ENCODE peak calls at places on chromosomes 5 and 9, in six cellular contexts. N is A549, E is transverse colon, I is uterus, Z is Peyer's patch, L is breast epithelium. G is an unnamed sample.

GRCh38 chr5:82620957-82621600 is 342.9 kb upstream of the RPS23 start:
- DNase-seq in N (no peak), E (no peak), I (no peak), Z (no peak), L (no peak), G (no peak)

GRCh38 chr9:87703636-87704276 is 22.2 kb upstream of the CTSL start:
- DNase-seq in N (peak; percentile 30), E (no peak), I (no peak), Z (no peak), L (no peak), G (no peak)

GRCh38 chr5:72402381-72402890 is 82.3 kb downstream of the PTCD2 start:
- DNase-seq in N (peak; percentile 69), E (no peak), I (no peak), Z (no peak), L (no peak), G (no peak)

GRCh38 chr5:86786955-86787354 is 169.2 kb downstream of the COX7C start:
- DNase-seq in N (no peak), E (no peak), I (no peak), Z (no peak), L (no peak), G (no peak)

GRCh38 chr9:96859461-96860198 is 5.3 kb upstream of the ZNF782 start:
- DNase-seq in N (no peak), E (no peak), I (no peak), Z (no peak), L (no peak), G (no peak)

GRCh38 chr5:150488519-150489357 is 19.2 kb upstream of the NDST1 start:
- DNase-seq in N (no peak), E (peak; percentile 49), I (peak; percentile 81), Z (peak; percentile 63), L (peak; percentile 74), G (no peak)

GRCh38 chr5:26388946-26389345 is 649.4 kb downstream of the CDH9 start:
- DNase-seq in N (no peak), E (no peak), I (no peak), Z (no peak), L (no peak), G (no peak)

GRCh38 chr5:124309241-124309977 is 437.0 kb downstream of the ZNF608 start:
- DNase-seq in N (no peak), E (no peak), I (no peak), Z (no peak), L (no peak), G (no peak)

GRCh38 chr5:74361406-74362358 is 278.8 kb downstream of the ENC1 start:
- DNase-seq in N (no peak), E (peak; percentile 30), I (no peak), Z (no peak), L (peak; percentile 64), G (no peak)

GRCh38 chr9:103397868-103398600 is 402.9 kb downstream of the CYLC2 start:
- DNase-seq in N (peak; percentile 66), E (peak; percentile 25), I (no peak), Z (no peak), L (no peak), G (no peak)

GRCh38 chr9:35226685-35227084 is 64.9 kb downstream of the UNC13B start:
- DNase-seq in N (no peak), E (no peak), I (no peak), Z (no peak), L (no peak), G (no peak)

GRCh38 chr5:160089549-160089948 is 29.7 kb downstream of the PWWP2A start:
- DNase-seq in N (no peak), E (no peak), I (no peak), Z (no peak), L (no peak), G (no peak)

GRCh38 chr5:137344723-137345322 is 154.3 kb downstream of the SPOCK1 start:
- DNase-seq in N (peak; percentile 60), E (peak; percentile 33), I (no peak), Z (no peak), L (no peak), G (no peak)

GRCh38 chr9:115022760-115023434 is 92.5 kb upstream of the TNFSF8 start:
- DNase-seq in N (no peak), E (no peak), I (no peak), Z (no peak), L (no peak), G (no peak)

GRCh38 chr9:126498331-126498730 is 115.4 kb upstream of the LMX1B start:
- DNase-seq in N (no peak), E (no peak), I (no peak), Z (no peak), L (no peak), G (no peak)

GRCh38 chr5:62506659-62507460 is 71.8 kb upstream of the LRRC70 start:
- DNase-seq in N (no peak), E (no peak), I (no peak), Z (no peak), L (no peak), G (no peak)

GRCh38 chr9:38335686-38336085 is 56.8 kb upstream of the ALDH1B1 start:
- DNase-seq in N (no peak), E (no peak), I (no peak), Z (no peak), L (no peak), G (no peak)

GRCh38 chr9:95268681-95269080 is 48.8 kb downstream of the FANCC start:
- DNase-seq in N (peak; percentile 63), E (no peak), I (no peak), Z (no peak), L (no peak), G (no peak)

GRCh38 chr9:16928179-16928945 is 57.9 kb upstream of the BNC2 start:
- DNase-seq in N (peak; percentile 11), E (no peak), I (no peak), Z (no peak), L (no peak), G (no peak)

GRCh38 chr9:35645736-35646582 is 4.8 kb downstream of the SIT1 start:
- DNase-seq in N (no peak), E (peak; percentile 65), I (peak; percentile 57), Z (peak; percentile 76), L (peak; percentile 72), G (no peak)

GRCh38 chr5:139708877-139709586 is 60.9 kb downstream of the CXXC5 start:
- DNase-seq in N (peak; percentile 54), E (peak; percentile 53), I (peak; percentile 73), Z (peak; percentile 60), L (peak; percentile 50), G (no peak)
- H3K4me3 ChIP-seq in N (no peak overlapping the region), E (peak overlapping the region; percentile 34), I (peak overlapping the region; percentile 10), Z (peak overlapping the region; percentile 45), L (peak overlapping the region; percentile 59), G (no peak overlapping the region)

GRCh38 chr5:96702503-96703383 is 40.6 kb downstream of the CAST start:
- DNase-seq in N (peak; percentile 81), E (peak; percentile 94), I (peak; percentile 96), Z (peak; percentile 95), L (peak; percentile 96), G (peak; percentile 99)
- TF ChIP-seq POLR2A in N (no peak), E (peak; percentile 87), I (peak; percentile 24), Z (peak; percentile 92), L (peak; percentile 51), G (peak; percentile 35)

GRCh38 chr9:90807006-90807405 is 5.4 kb downstream of the SYK start:
- DNase-seq in N (no peak), E (no peak), I (no peak), Z (no peak), L (no peak), G (no peak)

GRCh38 chr9:90808226-90808797 is 6.7 kb downstream of the SYK start:
- DNase-seq in N (no peak), E (no peak), I (no peak), Z (no peak), L (no peak), G (no peak)

GRCh38 chr9:90803860-90804593 is 2.4 kb downstream of the SYK start:
- DNase-seq in N (no peak), E (no peak), I (no peak), Z (no peak), L (no peak), G (no peak)

GRCh38 chr9:90802534-90802933 is 915 bp downstream of the SYK start:
- DNase-seq in N (no peak), E (no peak), I (no peak), Z (no peak), L (no peak), G (no peak)

GRCh38 chr9:90805006-90805993 is 3.7 kb downstream of the SYK start:
- DNase-seq in N (no peak), E (no peak), I (no peak), Z (no peak), L (no peak), G (no peak)
- H3K4me3 ChIP-seq in N (no peak overlapping the region), E (no peak overlapping the region), I (no peak overlapping the region), Z (no peak overlapping the region), L (no peak overlapping the region), G (no peak overlapping the region)

GRCh38 chr5:129392681-129393080 is 67.4 kb upstream of the ADAMTS19 start:
- DNase-seq in N (no peak), E (no peak), I (no peak), Z (no peak), L (no peak), G (no peak)

GRCh38 chr5:129398279-129398678 is 61.8 kb upstream of the ADAMTS19 start:
- DNase-seq in N (no peak), E (no peak), I (no peak), Z (no peak), L (no peak), G (no peak)

GRCh38 chr5:129399069-129399468 is 61.0 kb upstream of the ADAMTS19 start:
- DNase-seq in N (no peak), E (no peak), I (no peak), Z (no peak), L (no peak), G (no peak)

GRCh38 chr5:129400395-129400983 is 59.6 kb upstream of the ADAMTS19 start:
- DNase-seq in N (no peak), E (no peak), I (no peak), Z (no peak), L (no peak), G (no peak)

DNA sequence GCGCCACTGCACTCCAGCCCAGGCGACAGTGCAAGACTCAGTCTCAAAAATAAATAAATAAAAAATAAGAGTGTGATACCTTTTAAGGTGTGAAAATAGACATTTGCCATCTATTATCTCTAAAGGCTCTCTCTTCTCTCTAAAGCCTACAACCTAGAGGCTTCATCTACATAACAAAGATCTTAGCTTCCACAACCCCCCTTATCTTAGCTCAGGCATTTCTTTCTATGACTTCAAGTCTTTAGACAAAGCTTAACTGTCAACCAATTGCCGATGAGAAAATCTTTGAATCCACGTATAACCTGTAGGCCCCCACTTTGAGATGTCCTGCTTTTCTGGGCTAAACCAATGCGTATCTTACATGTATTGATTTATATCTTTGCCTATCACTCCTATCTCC is 64.9 kb upstream of the ADAMTS19 start:
- DNase-seq in N (no peak), E (no peak), I (no peak), Z (no peak), L (no peak), G (no peak)
- TF ChIP-seq POLR2A in N (no peak), E (no peak), I (no peak), Z (no peak), L (no peak), G (no peak)